ENCODE peak calls at places on chromosomes 4 and X, in ten cellular contexts. H is transverse colon, R is tibial nerve, T is IMR-90, W is Peyer's patch, S is stomach, C is esophagus squamous epithelium, E is heart left ventricle, U is breast epithelium, A is endothelial cell of umbilical vein. I is an unnamed sample.

GRCh38 chr4:158859661-158860060 is 90.8 kb downstream of the FNIP2 start:
- DNase-seq in H (no peak), R (no peak), T (no peak), W (no peak), S (no peak), C (no peak), E (no peak), U (no peak), A (no peak), I (no peak)

GRCh38 chrX:110363241-110363640 is 4.6 kb downstream of the RTL9 start:
- DNase-seq in H (no peak), R (no peak), T (no peak), W (no peak), S (no peak), C (no peak), E (no peak), U (no peak), A (no peak), I (no peak)

GRCh38 chr4:78379991-78380739 is 171.4 kb upstream of the ANXA3 start:
- DNase-seq in H (peak; percentile 14), R (no peak), T (peak; percentile 1), W (peak; percentile 65), S (no peak), C (no peak), E (no peak), U (no peak), A (no peak), I (no peak)

GRCh38 chr4:65007841-65008439 is 598.7 kb upstream of the TECRL start:
- DNase-seq in H (no peak), R (no peak), T (no peak), W (no peak), S (no peak), C (no peak), E (no peak), U (no peak), A (peak; percentile 50), I (no peak)

GRCh38 chrX:40099046-40099968 is 1.5 kb upstream of the BCOR start:
- DNase-seq in H (peak; percentile 66), R (no peak), T (no peak), W (peak; percentile 78), S (no peak), C (no peak), E (peak; percentile 61), U (no peak), A (no peak), I (no peak)

GRCh38 chr4:153987291-153987690 is 198.4 kb upstream of the SFRP2 start:
- DNase-seq in H (no peak), R (no peak), T (no peak), W (no peak), S (no peak), C (no peak), E (no peak), U (no peak), A (no peak), I (no peak)

GRCh38 chrX:12986886-12987285 is 12.0 kb downstream of the TMSB4X start:
- DNase-seq in H (no peak), R (no peak), T (no peak), W (no peak), S (no peak), C (no peak), E (no peak), U (no peak), A (no peak), I (no peak)

GRCh38 chr4:137861682-137862081 is 329.4 kb upstream of the PCDH18 start:
- DNase-seq in H (no peak), R (no peak), T (peak; percentile 29), W (no peak), S (no peak), C (no peak), E (no peak), U (no peak), A (peak; percentile 32), I (no peak)

GRCh38 chrX:36160056-36160455 is 240.5 kb downstream of the CFAP47 start:
- DNase-seq in H (no peak), R (no peak), T (no peak), W (no peak), S (no peak), C (no peak), E (no peak), U (no peak), A (no peak), I (no peak)

DNA sequence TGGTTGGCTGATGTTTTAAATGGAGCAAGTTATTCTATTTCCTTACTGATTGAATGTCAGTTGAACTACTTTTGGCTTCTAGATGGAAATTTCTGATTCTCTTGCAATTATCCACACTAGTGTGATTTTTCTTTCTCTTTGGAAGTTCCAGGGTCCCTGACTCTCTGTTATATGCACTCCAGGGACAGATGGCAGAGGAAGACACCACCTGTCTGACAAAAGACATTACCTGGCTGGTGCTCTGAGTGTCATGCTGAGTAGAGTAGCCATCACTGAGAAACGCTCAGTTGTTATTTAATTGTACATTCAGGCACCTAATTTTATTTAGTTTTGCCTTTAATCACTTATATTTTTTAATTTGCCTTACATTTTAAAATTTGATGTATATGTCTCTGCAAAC is 105.4 kb upstream of the TLL1 start:
- DNase-seq in H (no peak), R (no peak), T (no peak), W (no peak), S (no peak), C (no peak), E (no peak), U (no peak), A (no peak), I (no peak)
- TF ChIP-seq POLR2A in H (no peak), R (no peak), T (no peak), W (no peak), S (no peak), C (no peak), E (no peak), U (no peak), A (no peak), I (no peak)

DNA sequence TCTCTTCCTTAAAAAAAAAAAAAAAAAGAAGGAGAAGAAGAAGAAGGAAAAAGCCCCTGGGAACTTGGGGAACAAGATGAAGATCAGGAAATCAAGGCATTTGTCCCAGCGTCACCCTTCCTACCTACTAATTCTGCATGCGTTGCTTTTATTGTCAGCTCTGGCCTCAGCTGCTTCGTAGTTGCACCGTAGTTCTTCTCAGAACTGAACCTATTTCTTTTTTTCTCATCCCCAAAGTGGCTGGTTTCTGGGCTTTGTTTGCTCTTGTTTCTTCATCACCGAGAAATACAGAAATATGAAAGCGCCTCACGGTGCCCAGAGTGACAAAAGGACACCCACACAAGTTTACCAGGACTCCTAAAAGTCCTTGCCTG is 891 bp downstream of the PRKG2 start:
- DNase-seq in H (no peak), R (no peak), T (no peak), W (no peak), S (no peak), C (no peak), E (no peak), U (no peak), A (no peak), I (no peak)
- H3K27ac ChIP-seq in H (no peak overlapping the region), R (peak overlapping the region; percentile 0), T (peak overlapping the region; percentile 82), W (no peak overlapping the region), S (no peak overlapping the region), C (peak overlapping the region; percentile 67), E (no peak overlapping the region), U (no peak overlapping the region), A (no peak overlapping the region), I (no peak overlapping the region)

DNA sequence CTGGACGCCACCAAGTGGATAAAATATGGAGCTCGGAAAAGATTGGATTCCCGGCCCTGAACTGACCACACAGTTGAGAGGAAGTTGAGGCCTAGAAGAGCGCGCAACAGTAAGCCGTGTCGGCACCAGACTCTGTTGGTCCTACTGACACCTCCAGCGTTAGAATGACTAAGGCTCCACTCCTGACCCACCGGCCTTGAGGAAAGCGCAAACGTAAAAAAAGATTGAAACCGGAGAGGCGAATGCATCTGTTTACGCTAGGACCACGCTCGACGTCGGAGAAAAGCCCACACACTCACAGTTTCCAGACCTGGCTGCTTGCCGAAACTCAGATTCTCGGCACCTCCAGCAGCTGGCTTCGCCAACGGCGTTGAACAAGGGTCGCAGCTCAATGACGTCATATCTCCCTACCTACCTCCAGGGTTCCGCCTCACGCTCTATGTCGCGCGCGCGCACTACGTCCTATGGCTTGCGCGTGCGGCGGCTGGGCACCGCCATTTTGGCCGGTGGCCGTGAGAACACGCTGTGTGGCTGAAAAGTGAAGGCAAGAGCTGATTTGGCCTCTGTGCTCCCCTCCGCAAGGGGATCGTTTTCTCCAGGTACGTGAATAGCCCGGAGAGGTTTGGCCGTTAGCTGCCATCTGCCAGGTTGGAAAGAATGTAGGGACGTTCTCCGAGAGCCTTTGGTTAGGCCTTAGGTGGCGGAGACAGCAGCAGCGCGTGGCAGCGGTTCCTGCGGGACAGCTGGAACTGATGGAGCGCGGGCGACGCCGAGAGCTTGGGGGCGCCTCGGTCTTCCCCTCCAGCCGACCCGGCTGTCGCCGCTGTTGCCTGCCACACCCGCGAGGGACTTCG is at the start of the genes ABCE1 and ANAPC10:
- DNase-seq in H (peak; percentile 97), R (peak; percentile 94), T (peak; percentile 99), W (peak; percentile 98), S (peak; percentile 97), C (peak; percentile 77), E (peak; percentile 97), U (peak; percentile 92), A (peak; percentile 98), I (peak; percentile 97)
- TF ChIP-seq POLR2A in H (peak; percentile 65), R (peak; percentile 65), T (peak; percentile 82), W (peak; percentile 28), S (no peak), C (no peak), E (peak; percentile 41), U (peak; percentile 57), A (peak; percentile 82), I (peak; percentile 51)

GRCh38 chr4:184398741-184399504 is 75.4 kb downstream of the IRF2 start:
- DNase-seq in H (no peak), R (no peak), T (no peak), W (no peak), S (no peak), C (no peak), E (no peak), U (no peak), A (no peak), I (no peak)

GRCh38 chr4:184397516-184398163 is 76.7 kb downstream of the IRF2 start:
- DNase-seq in H (no peak), R (no peak), T (no peak), W (no peak), S (no peak), C (no peak), E (no peak), U (no peak), A (no peak), I (no peak)

GRCh38 chr4:184395451-184395917 is 78.9 kb downstream of the IRF2 start:
- DNase-seq in H (no peak), R (no peak), T (no peak), W (no peak), S (no peak), C (no peak), E (no peak), U (no peak), A (no peak), I (no peak)

GRCh38 chr4:184396570-184397515 is 77.5 kb downstream of the IRF2 start:
- DNase-seq in H (no peak), R (no peak), T (no peak), W (no peak), S (no peak), C (no peak), E (no peak), U (no peak), A (no peak), I (no peak)

DNA sequence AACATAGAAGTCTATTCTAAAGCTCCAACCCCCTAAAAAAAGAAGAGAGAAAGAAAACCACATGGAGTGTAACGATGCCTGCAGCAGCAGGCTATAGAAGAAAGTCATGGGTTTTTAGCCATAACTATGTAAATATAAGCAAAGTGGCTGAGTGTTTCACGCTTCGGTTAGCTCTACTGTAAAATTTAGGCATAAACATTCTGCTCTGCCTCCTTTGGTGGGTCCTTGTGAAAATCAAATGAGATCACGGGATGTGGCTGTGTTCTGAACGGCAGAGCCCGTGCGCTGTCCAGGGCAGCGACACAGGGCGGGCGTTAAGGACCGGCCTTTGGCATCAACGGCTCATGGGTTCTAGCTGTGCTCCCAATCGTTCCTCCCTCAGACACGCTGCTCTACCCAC is 78.3 kb downstream of the IRF2 start:
- DNase-seq in H (no peak), R (no peak), T (no peak), W (peak; percentile 55), S (no peak), C (no peak), E (no peak), U (no peak), A (no peak), I (no peak)
- H3K27ac ChIP-seq in H (peak overlapping the region; percentile 56), R (peak overlapping the region; percentile 32), T (no peak overlapping the region), W (peak overlapping the region; percentile 63), S (peak overlapping the region; percentile 76), C (peak overlapping the region; percentile 61), E (peak overlapping the region; percentile 64), U (no peak overlapping the region), A (no peak overlapping the region), I (no peak overlapping the region)